ENCODE peak calls at places on chromosomes 1 and 21, in seven cellular contexts. B, G, P, C, N, X and K are unnamed samples.

GRCh38 chr1:240511789-240512188 is 100.2 kb downstream of the GREM2 start:
- DNase-seq in N (no peak), P (no peak), G (no peak), X (no peak), C (no peak), B (no peak), K (no peak)

GRCh38 chr1:95992013-95992412 is 729.6 kb upstream of the PTBP2 start:
- DNase-seq in N (no peak), X (no peak), G (no peak), C (no peak), B (no peak), P (no peak), K (no peak)

GRCh38 chr21:32351428-32351827 is 41.4 kb downstream of the URB1 start:
- DNase-seq in G (no peak), X (no peak), N (no peak), P (no peak), C (no peak), B (no peak), K (no peak)

GRCh38 chr1:96473791-96474452 is 247.7 kb upstream of the PTBP2 start:
- DNase-seq in B (peak; percentile 57), N (peak; percentile 17), P (no peak), G (no peak), C (no peak), X (no peak), K (no peak)

GRCh38 chr1:150564051-150564991 is 15.1 kb downstream of the MCL1 start:
- DNase-seq in P (no peak), B (peak; percentile 72), X (no peak), N (no peak), G (peak; percentile 41), C (peak; percentile 61), K (no peak)

GRCh38 chr1:2956571-2956970 is 64.7 kb upstream of the ACTRT2 start:
- DNase-seq in C (no peak), P (no peak), N (no peak), B (no peak), X (no peak), G (no peak), K (no peak)

GRCh38 chr1:55876276-55877060 is 661.3 kb upstream of the USP24 start:
- DNase-seq in N (no peak), B (no peak), X (no peak), P (no peak), G (no peak), C (no peak), K (no peak)

GRCh38 chr1:145696630-145696960 is 10.6 kb downstream of the PDZK1 start:
- DNase-seq in B (no peak), P (no peak), X (no peak), N (no peak), C (no peak), G (no peak), K (no peak)

GRCh38 chr1:165169028-165169427 is 187.5 kb downstream of the LMX1A start:
- DNase-seq in C (no peak), B (no peak), P (no peak), G (no peak), N (no peak), X (no peak), K (no peak)

GRCh38 chr1:205325334-205325884 is 3.9 kb upstream of the NUAK2 start:
- DNase-seq in B (peak; percentile 90), X (peak; percentile 74), C (peak; percentile 64), N (peak; percentile 81), P (peak; percentile 75), G (peak; percentile 27), K (peak; percentile 93)

GRCh38 chr1:185560760-185561159 is 173.4 kb upstream of the HMCN1 start:
- DNase-seq in P (no peak), G (no peak), X (no peak), N (no peak), B (no peak), C (no peak), K (no peak)

GRCh38 chr1:185561629-185562028 is 172.6 kb upstream of the HMCN1 start:
- DNase-seq in G (no peak), X (no peak), N (no peak), C (peak; percentile 12), P (no peak), B (peak; percentile 33), K (no peak)

GRCh38 chr1:185559151-185559550 is 175.0 kb upstream of the HMCN1 start:
- DNase-seq in P (no peak), B (no peak), G (no peak), N (no peak), C (no peak), X (no peak), K (no peak)

GRCh38 chr1:185562623-185563359 is 171.4 kb upstream of the HMCN1 start:
- DNase-seq in B (no peak), P (no peak), G (no peak), C (no peak), X (no peak), N (no peak), K (no peak)

GRCh38 chr1:185559684-185560310 is 174.4 kb upstream of the HMCN1 start:
- DNase-seq in C (peak; percentile 81), X (no peak), N (peak; percentile 60), G (peak; percentile 41), P (peak; percentile 39), B (peak; percentile 75), K (peak; percentile 58)
- TF ChIP-seq CTCF in C (peak; percentile 39), X (peak; percentile 30), N (peak; percentile 55), G (no peak), P (peak; percentile 39), B (peak; percentile 78), K (peak; percentile 72)

DNA sequence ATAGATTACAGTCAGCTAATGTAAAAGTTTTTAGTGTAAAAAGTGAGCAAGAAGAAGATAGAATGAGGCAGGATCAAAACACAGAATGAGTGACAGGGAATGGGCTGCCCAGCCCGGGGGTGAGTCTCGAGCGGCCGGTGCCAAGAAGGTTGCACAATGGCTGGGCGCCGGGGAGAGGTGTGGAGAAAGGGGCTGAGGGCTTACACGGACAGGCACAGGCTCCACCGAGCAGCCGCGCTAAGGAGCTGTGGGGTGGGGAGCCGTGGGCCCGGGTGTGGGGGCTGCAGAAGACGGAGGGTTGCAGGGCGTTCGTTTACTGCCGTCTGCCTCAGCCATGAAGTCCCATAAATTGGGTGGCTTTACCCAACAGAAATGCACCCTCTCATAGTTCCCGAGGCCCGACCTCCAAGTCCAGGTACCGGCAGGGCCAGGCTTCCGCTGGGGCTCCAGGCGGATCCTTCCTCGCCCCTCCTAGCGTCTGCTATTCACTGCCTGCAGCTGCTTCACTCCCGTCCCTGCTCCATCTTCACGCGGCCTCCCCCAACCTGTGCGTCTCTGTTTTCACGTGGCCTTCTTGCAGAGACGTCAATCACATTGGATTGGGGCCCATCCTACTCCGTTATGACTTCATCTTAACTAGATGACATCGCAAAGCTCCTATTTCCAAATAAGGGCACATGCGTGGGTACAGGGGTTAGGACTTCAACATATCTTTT is 277.2 kb downstream of the CAMTA1 start:
- DNase-seq in N (no peak), C (no peak), P (no peak), G (no peak), X (no peak), B (no peak), K (no peak)
- TF ChIP-seq CTCF in N (no peak), C (no peak), P (no peak), G (no peak), X (no peak), B (no peak), K (no peak)

GRCh38 chr1:24930703-24931480 is 816 bp upstream of the RUNX3 start:
- DNase-seq in B (no peak), P (no peak), X (no peak), C (peak; percentile 58), N (peak; percentile 21), G (no peak), K (no peak)

GRCh38 chr1:24929091-24929875 is 793 bp downstream of the RUNX3 start:
- DNase-seq in G (peak; percentile 55), C (peak; percentile 71), P (peak; percentile 42), X (no peak), B (no peak), N (peak; percentile 64), K (peak; percentile 32)

GRCh38 chr1:24931481-24932221 is 1.6 kb upstream of the RUNX3 start:
- DNase-seq in P (peak; percentile 35), N (peak; percentile 71), G (no peak), B (no peak), C (no peak), X (no peak), K (no peak)

GRCh38 chr1:24928631-24929090 is 1.4 kb downstream of the RUNX3 start:
- DNase-seq in N (peak; percentile 66), C (peak; percentile 67), G (peak; percentile 63), X (no peak), B (no peak), P (no peak), K (no peak)

DNA sequence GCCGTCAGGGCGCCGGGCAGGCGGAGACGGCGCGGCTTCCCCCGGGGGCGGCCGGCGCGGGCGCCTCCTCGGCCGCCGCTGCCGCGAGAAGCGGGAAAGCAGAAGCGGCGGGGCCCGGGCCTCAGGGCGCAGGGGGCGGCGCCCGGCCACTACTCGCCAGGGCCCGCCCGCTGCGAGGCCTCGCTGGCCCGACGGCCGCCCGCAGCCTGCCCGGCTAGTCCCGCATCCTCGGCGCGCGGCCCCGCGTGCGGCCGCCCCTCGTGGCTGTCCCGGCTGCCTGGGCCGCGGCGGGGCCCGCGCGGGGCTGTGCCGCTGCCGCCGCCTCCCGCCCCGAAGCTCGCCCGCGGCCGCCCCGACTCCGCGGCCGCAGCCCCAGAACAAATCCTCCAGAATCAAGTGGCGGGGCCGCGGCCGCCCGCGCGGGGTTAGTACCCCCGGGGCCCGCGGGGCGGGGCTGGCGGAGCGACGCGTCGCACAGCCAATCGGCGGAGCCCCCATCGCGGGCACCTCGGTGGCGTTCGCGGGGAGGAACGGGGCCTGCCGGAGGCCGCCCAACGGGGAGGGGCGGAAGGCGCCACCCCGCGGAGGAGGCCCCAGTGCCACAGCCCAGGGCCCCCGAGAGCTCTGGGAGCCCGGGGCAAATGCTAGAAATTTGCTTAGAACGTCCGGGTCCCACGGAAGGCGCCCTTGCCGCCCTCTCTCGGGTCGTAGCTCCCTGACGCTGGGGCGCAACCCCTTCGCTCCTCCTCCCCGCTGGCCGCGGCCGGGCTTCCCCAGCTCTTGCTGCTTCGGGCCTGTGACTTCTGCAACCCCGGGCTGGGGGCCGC is at the start of gene RUNX3:
- DNase-seq in B (no peak), G (peak; percentile 95), C (peak; percentile 92), P (peak; percentile 35), N (peak; percentile 84), X (no peak), K (peak; percentile 86)
- TF ChIP-seq CTCF in B (no peak), G (peak; percentile 14), C (no peak), P (no peak), N (peak; percentile 16), X (no peak), K (peak; percentile 34)

DNA sequence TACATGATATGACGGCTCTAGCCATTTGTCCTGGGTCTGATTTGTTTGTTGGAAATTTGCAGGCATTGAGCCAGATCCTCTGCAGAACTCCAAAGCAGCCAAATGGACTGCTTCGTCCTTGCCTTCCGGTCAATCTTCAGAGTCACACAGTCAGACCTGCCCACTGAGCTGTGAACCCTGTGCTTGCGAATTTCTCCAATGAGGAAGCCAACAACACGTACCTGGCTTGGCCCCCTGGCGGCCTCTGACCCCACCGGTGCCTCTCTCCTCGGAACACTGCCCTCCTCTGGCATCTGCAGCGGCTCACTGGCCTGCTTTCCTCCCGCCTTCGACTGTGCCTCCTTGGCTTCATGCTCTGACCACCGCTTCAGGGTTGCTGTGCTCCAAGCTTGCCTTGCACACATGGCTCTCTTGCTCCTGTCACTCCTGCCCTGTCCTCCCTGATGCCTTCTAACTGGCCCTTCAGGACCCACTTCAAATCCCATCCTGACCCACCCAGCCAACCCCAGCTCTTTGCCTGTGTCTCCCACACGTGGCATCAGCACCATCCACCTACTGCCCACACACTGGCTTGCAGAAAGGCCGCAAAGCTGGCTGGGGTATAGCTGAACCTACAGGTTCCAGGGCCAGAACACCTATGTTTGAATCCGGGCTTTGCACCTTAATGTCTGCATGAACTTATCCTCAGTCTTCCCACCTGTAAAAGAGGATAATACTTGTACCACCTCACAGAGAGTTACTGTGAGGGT is 128.2 kb downstream of the KCNN3 start:
- DNase-seq in N (peak; percentile 54), X (no peak), C (no peak), B (no peak), G (no peak), P (peak; percentile 38), K (peak; percentile 70)
- TF ChIP-seq CTCF in N (peak; percentile 47), X (no peak), C (no peak), B (peak; percentile 5), G (no peak), P (peak; percentile 23), K (peak; percentile 96)